ENCODE peak calls at places on chromosomes 3 and 15, in seven cellular contexts. One of them, this sample, is unnamed.

GRCh38 chr3:64319391-64319790 is 94.1 kb upstream of the PRICKLE2 start:
- DNase-seq in thoracic aorta: no peak
- DNase-seq in breast epithelium: no peak
- DNase-seq in HFFc6: peak
- DNase-seq in B cell: no peak
- DNase-seq in neural crest cell: no peak
- DNase-seq in choroid plexus epithelial cell: peak
- DNase-seq in this sample: no peak

GRCh38 chr3:156334841-156335545 is 214.6 kb downstream of the KCNAB1 start:
- DNase-seq in HFFc6: no peak
- DNase-seq in B cell: no peak
- DNase-seq in thoracic aorta: no peak
- DNase-seq in choroid plexus epithelial cell: no peak
- DNase-seq in breast epithelium: no peak
- DNase-seq in neural crest cell: no peak
- DNase-seq in this sample: no peak

GRCh38 chr3:62125376-62125775 is 248.0 kb downstream of the FEZF2 start:
- DNase-seq in neural crest cell: no peak
- DNase-seq in B cell: no peak
- DNase-seq in thoracic aorta: no peak
- DNase-seq in HFFc6: no peak
- DNase-seq in choroid plexus epithelial cell: no peak
- DNase-seq in breast epithelium: no peak
- DNase-seq in this sample: no peak

GRCh38 chr15:71892335-71892734 is 82.0 kb downstream of the NR2E3 start:
- DNase-seq in B cell: no peak
- DNase-seq in neural crest cell: no peak
- DNase-seq in choroid plexus epithelial cell: no peak
- DNase-seq in thoracic aorta: no peak
- DNase-seq in HFFc6: no peak
- DNase-seq in breast epithelium: no peak
- DNase-seq in this sample: no peak

GRCh38 chr15:89402406-89402805 is 67.8 kb upstream of the POLG start:
- DNase-seq in B cell: no peak
- DNase-seq in HFFc6: no peak
- DNase-seq in choroid plexus epithelial cell: no peak
- DNase-seq in thoracic aorta: no peak
- DNase-seq in breast epithelium: no peak
- DNase-seq in neural crest cell: no peak
- DNase-seq in this sample: no peak

GRCh38 chr3:69199942-69200341 is 77.5 kb upstream of the LMOD3 start:
- DNase-seq in thoracic aorta: no peak
- DNase-seq in breast epithelium: no peak
- DNase-seq in neural crest cell: no peak
- DNase-seq in HFFc6: no peak
- DNase-seq in choroid plexus epithelial cell: peak
- DNase-seq in B cell: no peak
- DNase-seq in this sample: no peak

GRCh38 chr3:101017048-101017447 is 23.8 kb upstream of the ABI3BP start:
- DNase-seq in B cell: no peak
- DNase-seq in breast epithelium: no peak
- DNase-seq in thoracic aorta: no peak
- DNase-seq in HFFc6: peak
- DNase-seq in choroid plexus epithelial cell: peak
- DNase-seq in neural crest cell: no peak
- DNase-seq in this sample: no peak

GRCh38 chr3:9396301-9396631 is 1.1 kb upstream of the SETD5 start:
- DNase-seq in neural crest cell: no peak
- DNase-seq in breast epithelium: peak
- DNase-seq in thoracic aorta: peak
- DNase-seq in choroid plexus epithelial cell: peak
- DNase-seq in B cell: peak
- DNase-seq in HFFc6: peak
- DNase-seq in this sample: peak

GRCh38 chr3:195065142-195065863 is 205.7 kb downstream of the XXYLT1 start:
- DNase-seq in breast epithelium: no peak
- DNase-seq in choroid plexus epithelial cell: no peak
- DNase-seq in neural crest cell: no peak
- DNase-seq in B cell: no peak
- DNase-seq in thoracic aorta: no peak
- DNase-seq in HFFc6: no peak
- DNase-seq in this sample: no peak

GRCh38 chr3:17795733-17796132 is 53.3 kb upstream of the TBC1D5 start:
- DNase-seq in breast epithelium: no peak
- DNase-seq in neural crest cell: no peak
- DNase-seq in choroid plexus epithelial cell: no peak
- DNase-seq in B cell: no peak
- DNase-seq in HFFc6: no peak
- DNase-seq in thoracic aorta: no peak
- DNase-seq in this sample: no peak

GRCh38 chr15:78955355-78955754 is 10.5 kb upstream of the CTSH start:
- DNase-seq in choroid plexus epithelial cell: no peak
- DNase-seq in thoracic aorta: no peak
- DNase-seq in breast epithelium: no peak
- DNase-seq in neural crest cell: no peak
- DNase-seq in HFFc6: no peak
- DNase-seq in B cell: no peak
- DNase-seq in this sample: no peak

GRCh38 chr3:139117883-139118760 is 73.4 kb upstream of the PRR23C start:
- DNase-seq in B cell: no peak
- DNase-seq in breast epithelium: no peak
- DNase-seq in neural crest cell: no peak
- DNase-seq in HFFc6: no peak
- DNase-seq in thoracic aorta: no peak
- DNase-seq in choroid plexus epithelial cell: no peak
- DNase-seq in this sample: no peak

GRCh38 chr15:76903251-76903681 is 1.9 kb downstream of the SCAPER start:
- DNase-seq in neural crest cell: no peak
- DNase-seq in choroid plexus epithelial cell: peak
- DNase-seq in B cell: peak
- DNase-seq in breast epithelium: no peak
- DNase-seq in thoracic aorta: no peak
- DNase-seq in HFFc6: peak
- DNase-seq in this sample: peak
- TF ChIP-seq CTCF in neural crest cell: peak
- TF ChIP-seq CTCF in choroid plexus epithelial cell: peak
- TF ChIP-seq CTCF in B cell: peak
- TF ChIP-seq CTCF in breast epithelium: no peak
- TF ChIP-seq CTCF in thoracic aorta: no peak
- TF ChIP-seq CTCF in HFFc6: peak
- TF ChIP-seq CTCF in this sample: peak

GRCh38 chr15:45393851-45394250 is 15.5 kb upstream of the GATM start:
- DNase-seq in thoracic aorta: no peak
- DNase-seq in breast epithelium: no peak
- DNase-seq in HFFc6: peak
- DNase-seq in B cell: no peak
- DNase-seq in neural crest cell: no peak
- DNase-seq in choroid plexus epithelial cell: peak
- DNase-seq in this sample: peak
- TF ChIP-seq CTCF in thoracic aorta: no peak
- TF ChIP-seq CTCF in breast epithelium: no peak
- TF ChIP-seq CTCF in HFFc6: peak
- TF ChIP-seq CTCF in B cell: no peak
- TF ChIP-seq CTCF in neural crest cell: no peak
- TF ChIP-seq CTCF in choroid plexus epithelial cell: peak
- TF ChIP-seq CTCF in this sample: peak

GRCh38 chr3:142930510-142930909 is 33.0 kb downstream of the PAQR9 start:
- DNase-seq in choroid plexus epithelial cell: peak
- DNase-seq in breast epithelium: no peak
- DNase-seq in B cell: no peak
- DNase-seq in neural crest cell: no peak
- DNase-seq in HFFc6: no peak
- DNase-seq in thoracic aorta: no peak
- DNase-seq in this sample: no peak

GRCh38 chr3:142929109-142929508 is 34.4 kb downstream of the PAQR9 start:
- DNase-seq in B cell: no peak
- DNase-seq in choroid plexus epithelial cell: peak
- DNase-seq in breast epithelium: no peak
- DNase-seq in thoracic aorta: no peak
- DNase-seq in HFFc6: peak
- DNase-seq in neural crest cell: no peak
- DNase-seq in this sample: peak

GRCh38 chr3:142934128-142934896 is 29.2 kb downstream of the PAQR9 start:
- DNase-seq in neural crest cell: no peak
- DNase-seq in B cell: no peak
- DNase-seq in HFFc6: no peak
- DNase-seq in breast epithelium: no peak
- DNase-seq in choroid plexus epithelial cell: no peak
- DNase-seq in thoracic aorta: no peak
- DNase-seq in this sample: no peak

GRCh38 chr3:142929890-142930289 is 33.6 kb downstream of the PAQR9 start:
- DNase-seq in B cell: no peak
- DNase-seq in HFFc6: no peak
- DNase-seq in choroid plexus epithelial cell: no peak
- DNase-seq in breast epithelium: no peak
- DNase-seq in neural crest cell: no peak
- DNase-seq in thoracic aorta: no peak
- DNase-seq in this sample: no peak

GRCh38 chr3:142931222-142931621 is 32.3 kb downstream of the PAQR9 start:
- DNase-seq in thoracic aorta: no peak
- DNase-seq in breast epithelium: no peak
- DNase-seq in neural crest cell: no peak
- DNase-seq in HFFc6: no peak
- DNase-seq in B cell: no peak
- DNase-seq in choroid plexus epithelial cell: no peak
- DNase-seq in this sample: peak
- TF ChIP-seq CTCF in thoracic aorta: no peak
- TF ChIP-seq CTCF in breast epithelium: no peak
- TF ChIP-seq CTCF in neural crest cell: no peak
- TF ChIP-seq CTCF in HFFc6: no peak
- TF ChIP-seq CTCF in B cell: peak
- TF ChIP-seq CTCF in choroid plexus epithelial cell: no peak
- TF ChIP-seq CTCF in this sample: peak

DNA sequence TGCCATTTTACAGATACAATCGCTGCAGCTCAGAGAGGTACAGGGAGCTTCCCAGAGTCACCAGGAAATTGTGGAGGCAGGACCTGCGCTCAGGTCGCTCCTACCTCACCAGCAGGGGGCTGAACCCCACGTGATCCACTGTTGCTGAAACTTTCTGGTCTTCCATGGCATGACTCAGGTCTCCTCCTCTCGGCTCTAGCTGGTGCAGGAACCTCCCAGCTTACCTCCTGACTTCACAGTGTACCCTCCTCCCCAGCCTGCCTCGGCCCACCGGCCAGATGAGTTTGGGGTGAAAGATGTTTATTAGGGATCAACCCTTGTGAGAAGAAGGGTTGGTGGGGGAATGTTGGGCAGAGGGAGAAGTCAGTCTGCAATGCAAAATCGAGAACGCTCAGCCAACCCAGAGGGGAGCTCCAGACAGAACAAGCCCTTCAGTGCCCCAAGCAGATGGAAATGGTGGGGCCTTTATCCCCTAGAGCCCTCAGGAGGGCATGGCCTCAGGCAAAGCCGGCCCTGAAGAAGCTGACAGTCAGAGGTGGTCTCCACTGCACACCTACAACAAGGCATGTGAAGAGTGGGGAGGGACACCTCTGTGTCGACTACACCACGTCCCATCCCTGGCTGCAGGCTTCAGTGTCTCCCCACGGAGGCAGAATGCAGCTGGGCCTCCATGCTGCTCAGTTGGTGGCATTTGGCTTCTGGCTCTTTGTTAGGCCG is 118.6 kb upstream of the PRR20G start:
- DNase-seq in breast epithelium: peak
- DNase-seq in neural crest cell: no peak
- DNase-seq in HFFc6: peak
- DNase-seq in B cell: no peak
- DNase-seq in choroid plexus epithelial cell: no peak
- DNase-seq in thoracic aorta: no peak
- DNase-seq in this sample: peak
- TF ChIP-seq CTCF in breast epithelium: no peak
- TF ChIP-seq CTCF in neural crest cell: peak
- TF ChIP-seq CTCF in HFFc6: peak
- TF ChIP-seq CTCF in B cell: no peak
- TF ChIP-seq CTCF in choroid plexus epithelial cell: peak
- TF ChIP-seq CTCF in thoracic aorta: no peak
- TF ChIP-seq CTCF in this sample: peak

GRCh38 chr15:91140561-91140960 is 40.5 kb downstream of the SV2B start:
- DNase-seq in B cell: no peak
- DNase-seq in breast epithelium: no peak
- DNase-seq in thoracic aorta: no peak
- DNase-seq in neural crest cell: no peak
- DNase-seq in choroid plexus epithelial cell: no peak
- DNase-seq in HFFc6: no peak
- DNase-seq in this sample: no peak

GRCh38 chr15:91146728-91147127 is 46.7 kb downstream of the SV2B start:
- DNase-seq in breast epithelium: no peak
- DNase-seq in thoracic aorta: no peak
- DNase-seq in neural crest cell: no peak
- DNase-seq in HFFc6: no peak
- DNase-seq in B cell: no peak
- DNase-seq in choroid plexus epithelial cell: no peak
- DNase-seq in this sample: no peak

GRCh38 chr15:91136386-91136923 is 36.4 kb downstream of the SV2B start:
- DNase-seq in breast epithelium: no peak
- DNase-seq in choroid plexus epithelial cell: no peak
- DNase-seq in neural crest cell: no peak
- DNase-seq in HFFc6: no peak
- DNase-seq in thoracic aorta: no peak
- DNase-seq in B cell: no peak
- DNase-seq in this sample: no peak

GRCh38 chr15:91141102-91141501 is 41.0 kb downstream of the SV2B start:
- DNase-seq in neural crest cell: no peak
- DNase-seq in breast epithelium: no peak
- DNase-seq in thoracic aorta: no peak
- DNase-seq in choroid plexus epithelial cell: no peak
- DNase-seq in B cell: no peak
- DNase-seq in HFFc6: no peak
- DNase-seq in this sample: no peak

DNA sequence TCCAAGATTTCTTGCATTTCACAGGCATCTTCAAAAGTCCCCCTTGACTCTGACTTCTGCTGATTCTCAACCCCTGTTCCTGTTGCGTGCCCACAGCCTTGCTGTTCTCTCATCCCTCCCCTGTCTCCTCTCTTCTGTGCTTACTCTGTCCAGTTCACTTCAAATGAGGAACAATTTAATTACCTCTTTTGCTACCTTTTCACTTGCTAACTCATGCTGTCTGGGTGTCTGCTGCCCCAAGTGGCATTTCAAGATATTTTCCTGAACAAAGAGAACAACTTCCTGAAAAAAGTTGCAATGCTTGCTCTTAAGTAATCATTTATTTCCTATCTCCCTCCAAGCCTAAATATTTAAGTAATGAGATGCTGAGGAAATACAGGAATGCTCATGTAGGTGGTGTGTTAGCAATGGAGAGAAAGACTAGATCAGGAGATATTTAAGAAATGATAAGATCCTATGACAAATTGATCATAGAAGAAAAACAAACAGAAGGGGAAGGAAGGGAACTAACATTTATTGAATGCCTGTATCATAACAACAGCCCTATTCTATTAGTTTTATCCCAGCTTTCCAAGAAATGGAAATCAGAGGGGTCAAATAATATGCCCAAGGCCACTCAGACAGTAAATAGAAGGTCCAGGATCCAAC is 42.2 kb downstream of the SV2B start:
- DNase-seq in thoracic aorta: no peak
- DNase-seq in breast epithelium: no peak
- DNase-seq in B cell: no peak
- DNase-seq in HFFc6: no peak
- DNase-seq in choroid plexus epithelial cell: peak
- DNase-seq in neural crest cell: no peak
- DNase-seq in this sample: peak
- TF ChIP-seq CTCF in thoracic aorta: no peak
- TF ChIP-seq CTCF in breast epithelium: no peak
- TF ChIP-seq CTCF in B cell: peak
- TF ChIP-seq CTCF in HFFc6: peak
- TF ChIP-seq CTCF in choroid plexus epithelial cell: peak
- TF ChIP-seq CTCF in neural crest cell: peak
- TF ChIP-seq CTCF in this sample: peak

GRCh38 chr3:52820741-52821140 is 9.7 kb downstream of the ITIH4 start:
- DNase-seq in thoracic aorta: no peak
- DNase-seq in choroid plexus epithelial cell: peak
- DNase-seq in breast epithelium: no peak
- DNase-seq in neural crest cell: peak
- DNase-seq in B cell: no peak
- DNase-seq in HFFc6: no peak
- DNase-seq in this sample: peak
- TF ChIP-seq CTCF in thoracic aorta: peak
- TF ChIP-seq CTCF in choroid plexus epithelial cell: peak
- TF ChIP-seq CTCF in breast epithelium: no peak
- TF ChIP-seq CTCF in neural crest cell: peak
- TF ChIP-seq CTCF in B cell: peak
- TF ChIP-seq CTCF in HFFc6: peak
- TF ChIP-seq CTCF in this sample: peak